ENCODE peak calls at places on chromosomes 2 and 18, in seven cellular contexts. R, T, I, P, Q, L and C are unnamed samples.
A peak's percentile ranks its signal among the peaks of the same experiment; 100 is the strongest.

GRCh38 chr2:96969321-96969720 is 17.1 kb downstream of the FAM178B start:
- DNase-seq in R (no peak), T (no peak), I (no peak), P (no peak), Q (no peak), L (no peak), C (no peak)

GRCh38 chr2:231670892-231671616 is 37.3 kb upstream of the PTMA start:
- DNase-seq in R (no peak), T (no peak), I (no peak), P (peak; percentile 70), Q (no peak), L (no peak), C (no peak)

GRCh38 chr2:37365669-37366068 is 21.2 kb downstream of the QPCT start:
- DNase-seq in R (no peak), T (no peak), I (no peak), P (no peak), Q (no peak), L (no peak), C (peak; percentile 60)

GRCh38 chr2:9249036-9249800 is 42.6 kb downstream of the ASAP2 start:
- DNase-seq in R (no peak), T (no peak), I (no peak), P (peak; percentile 69), Q (no peak), L (peak; percentile 67), C (peak; percentile 88)

GRCh38 chr2:148720501-148720998 is 76.0 kb downstream of the EPC2 start:
- DNase-seq in R (no peak), T (no peak), I (no peak), P (no peak), Q (no peak), L (no peak), C (no peak)

GRCh38 chr2:95004702-95005101 is 20.8 kb upstream of the MAL start:
- DNase-seq in R (no peak), T (no peak), I (no peak), P (peak; percentile 24), Q (no peak), L (no peak), C (no peak)

GRCh38 chr2:241878007-241878970 is 8.8 kb downstream of the RTP5 start:
- DNase-seq in R (peak; percentile 72), T (peak; percentile 63), I (no peak), P (peak; percentile 77), Q (peak; percentile 67), L (peak; percentile 75), C (peak; percentile 41)

GRCh38 chr2:55155764-55156221 is 76.3 kb downstream of the CLHC1 start:
- DNase-seq in R (no peak), T (no peak), I (no peak), P (no peak), Q (no peak), L (no peak), C (no peak)

GRCh38 chr2:240351826-240352426 is 83.5 kb upstream of the GPC1 start:
- DNase-seq in R (no peak), T (no peak), I (no peak), P (peak; percentile 92), Q (no peak), L (no peak), C (no peak)

GRCh38 chr2:39429738-39430137 is 7.3 kb downstream of the MAP4K3 start:
- DNase-seq in R (no peak), T (no peak), I (no peak), P (no peak), Q (no peak), L (no peak), C (peak; percentile 41)

GRCh38 chr18:77110936-77111335 is 21.6 kb downstream of the MBP start:
- DNase-seq in R (no peak), T (no peak), I (no peak), P (no peak), Q (no peak), L (no peak), C (no peak)

GRCh38 chr18:35577045-35577848 is 4.3 kb upstream of the GALNT1 start:
- DNase-seq in R (no peak), T (no peak), I (no peak), P (no peak), Q (no peak), L (no peak), C (peak; percentile 14)

GRCh38 chr2:96260404-96261260 is 5.2 kb downstream of the TMEM127 start:
- DNase-seq in R (peak; percentile 90), T (no peak), I (no peak), P (peak; percentile 82), Q (no peak), L (peak; percentile 88), C (peak; percentile 80)

GRCh38 chr18:32550958-32551357 is 80.3 kb upstream of the GAREM1 start:
- DNase-seq in R (no peak), T (no peak), I (no peak), P (no peak), Q (no peak), L (no peak), C (no peak)

GRCh38 chr2:52365946-52366345 is 1334.0 kb upstream of the NRXN1 start:
- DNase-seq in R (no peak), T (no peak), I (no peak), P (no peak), Q (no peak), L (no peak), C (no peak)

GRCh38 chr2:175726213-175726612 is 275.9 kb downstream of the LNPK start:
- DNase-seq in R (no peak), T (no peak), I (no peak), P (no peak), Q (no peak), L (peak; percentile 20), C (no peak)

GRCh38 chr2:156327835-156328401 is 4.6 kb downstream of the NR4A2 start:
- DNase-seq in R (no peak), T (no peak), I (no peak), P (no peak), Q (no peak), L (no peak), C (no peak)

GRCh38 chr2:160252278-160252887 is 52.3 kb upstream of the ITGB6 start:
- DNase-seq in R (no peak), T (no peak), I (no peak), P (no peak), Q (no peak), L (peak; percentile 55), C (no peak)

GRCh38 chr2:130390460-130391057 is 34.7 kb downstream of the PTPN18 start:
- DNase-seq in R (peak; percentile 75), T (no peak), I (no peak), P (peak; percentile 58), Q (no peak), L (no peak), C (no peak)

GRCh38 chr18:56083889-56084288 is 495.9 kb upstream of the TCF4 start:
- DNase-seq in R (no peak), T (no peak), I (no peak), P (no peak), Q (no peak), L (no peak), C (no peak)

GRCh38 chr2:132589060-132589765 is 80.8 kb downstream of the LYPD1 start:
- DNase-seq in R (no peak), T (no peak), I (no peak), P (no peak), Q (peak; percentile 30), L (no peak), C (no peak)

GRCh38 chr18:67265464-67266245 is 250.9 kb downstream of the DSEL start:
- DNase-seq in R (no peak), T (no peak), I (no peak), P (no peak), Q (no peak), L (peak; percentile 20), C (peak; percentile 82)

GRCh38 chr2:73187549-73187948 is 14.8 kb upstream of the NOTO start:
- DNase-seq in R (no peak), T (no peak), I (no peak), P (no peak), Q (no peak), L (no peak), C (no peak)
- TF ChIP-seq CTCF in R (no peak), T (no peak), I (no peak), P (no peak), Q (no peak), L (no peak), C (no peak)

DNA sequence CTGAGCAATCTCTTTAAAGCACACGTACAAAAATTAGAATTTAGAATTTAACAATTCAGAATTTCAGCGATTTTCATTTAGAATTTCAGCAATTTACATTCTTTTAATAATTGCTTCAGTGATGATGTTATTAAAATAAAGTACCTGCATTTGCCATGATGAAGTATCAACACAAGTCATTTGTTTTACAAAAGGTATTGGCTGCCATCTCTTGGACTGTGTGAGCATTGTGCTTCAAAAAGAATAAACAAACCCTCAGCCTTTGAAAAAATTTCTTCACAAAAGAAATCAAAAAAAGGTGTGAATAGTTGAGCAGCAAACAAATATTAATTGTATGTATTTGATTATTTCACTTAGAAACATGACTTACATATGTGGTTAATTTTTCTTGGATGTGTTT is 27.1 kb upstream of the ZC3H15 start:
- DNase-seq in R (no peak), T (no peak), I (no peak), P (no peak), Q (no peak), L (no peak), C (peak; percentile 28)
- TF ChIP-seq CTCF in R (no peak), T (peak; percentile 47), I (peak; percentile 16), P (no peak), Q (peak; percentile 61), L (peak; percentile 61), C (peak; percentile 55)

GRCh38 chr18:14935210-14935609 is 187.2 kb downstream of the ANKRD30B start:
- DNase-seq in R (no peak), T (no peak), I (no peak), P (no peak), Q (no peak), L (no peak), C (no peak)
- TF ChIP-seq CTCF in R (no peak), T (no peak), I (no peak), P (no peak), Q (no peak), L (no peak), C (no peak)

GRCh38 chr18:8525692-8526091 is 83.5 kb upstream of the RAB12 start:
- DNase-seq in R (no peak), T (no peak), I (no peak), P (no peak), Q (peak; percentile 14), L (no peak), C (no peak)
- TF ChIP-seq CTCF in R (no peak), T (peak; percentile 45), I (no peak), P (no peak), Q (no peak), L (no peak), C (peak; percentile 38)

DNA sequence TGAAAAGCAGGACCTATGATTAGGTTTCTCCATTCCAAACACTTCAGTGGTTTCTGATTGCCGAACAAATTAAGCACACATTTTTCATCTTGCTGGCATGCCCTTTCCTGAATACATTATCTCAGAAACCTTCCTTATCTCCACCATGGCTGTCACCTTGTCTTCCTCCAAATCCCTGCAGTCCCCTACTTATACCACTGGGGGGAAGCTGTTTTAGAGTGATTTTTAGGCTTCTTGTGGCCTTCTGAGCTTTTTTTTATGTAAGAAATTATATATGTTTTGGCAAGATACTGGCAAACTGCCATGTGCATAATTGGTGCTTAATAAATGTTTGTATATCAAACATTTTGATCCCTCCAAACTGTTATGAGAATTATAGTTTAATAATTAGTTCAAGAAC is 229.2 kb downstream of the MYT1L start:
- DNase-seq in R (no peak), T (no peak), I (no peak), P (no peak), Q (no peak), L (no peak), C (no peak)
- TF ChIP-seq CTCF in R (no peak), T (peak; percentile 52), I (no peak), P (no peak), Q (peak; percentile 59), L (no peak), C (no peak)